ENCODE peak calls at places on chromosomes 6 and 20, in five cellular contexts. F is anterior cingulate cortex, B is fibroblast of pulmonary artery, P is hypothalamus, A is ACHN. D is an unnamed sample.

GRCh38 chr20:6058684-6059295 is 4.9 kb upstream of the LRRN4 start:
- DNase-seq in F (no peak), B (peak), P (no peak), A (no peak), D (no peak)

GRCh38 chr6:35731736-35732532 is 4.9 kb upstream of the ARMC12 start:
- DNase-seq in F (peak), B (peak), P (peak), A (peak), D (peak)

GRCh38 chr6:3045369-3045768 is 22.9 kb upstream of the RIPK1 start:
- DNase-seq in F (no peak), B (no peak), P (no peak), A (no peak), D (no peak)

GRCh38 chr6:158046201-158047119 is 64.8 kb downstream of the SYNJ2 start:
- DNase-seq in F (no peak), B (no peak), P (no peak), A (no peak), D (no peak)

GRCh38 chr6:10420546-10421507 is 6.0 kb upstream of the TFAP2A start:
- DNase-seq in F (no peak), B (no peak), P (no peak), A (no peak), D (no peak)

GRCh38 chr6:21132856-21133610 is 460.5 kb upstream of the SOX4 start:
- DNase-seq in F (no peak), B (peak), P (no peak), A (no peak), D (no peak)

GRCh38 chr6:43493833-43494232 is 16.3 kb downstream of the LRRC73 start:
- DNase-seq in F (no peak), B (no peak), P (no peak), A (no peak), D (no peak)

GRCh38 chr6:139472341-139473038 is 98.0 kb upstream of the CITED2 start:
- DNase-seq in F (no peak), B (peak), P (no peak), A (no peak), D (no peak)

GRCh38 chr20:44070139-44070900 is 116.7 kb downstream of the JPH2 start:
- DNase-seq in F (peak), B (no peak), P (no peak), A (no peak), D (peak)

GRCh38 chr6:144298167-144298671 is 13.1 kb downstream of the UTRN start:
- DNase-seq in F (no peak), B (no peak), P (no peak), A (no peak), D (no peak)

GRCh38 chr6:156552849-156553248 is 224.3 kb upstream of the ARID1B start:
- DNase-seq in F (no peak), B (no peak), P (no peak), A (no peak), D (no peak)

GRCh38 chr6:30113377-30113759 is 478 bp upstream of the TRIM31 start:
- DNase-seq in F (no peak), B (no peak), P (no peak), A (no peak), D (no peak)

GRCh38 chr20:46132705-46133120 is 14.6 kb downstream of the CD40 start:
- DNase-seq in F (peak), B (peak), P (peak), A (peak), D (no peak)